ENCODE peak calls at places on chromosomes 2 and 18, in seven cellular contexts. O is H9, T is neuronal stem cell, J is mesendoderm, V is IMR-90, I is H1, X is mesenchymal stem cell. W is an unnamed sample.

GRCh38 chr2:38835015-38835601 is 40.6 kb downstream of the DHX57 start:
- DNase-seq in T (peak), O (no peak), I (no peak), J (peak), V (peak), X (peak), W (peak)

GRCh38 chr18:80238651-80239260 is 8.6 kb downstream of the PARD6G start:
- DNase-seq in I (no peak), X (no peak), O (no peak), V (no peak), T (no peak), J (no peak), W (no peak)

GRCh38 chr2:236711440-236711839 is 141.8 kb downstream of the ACKR3 start:
- DNase-seq in J (no peak), I (no peak), X (no peak), T (no peak), V (no peak), O (no peak), W (no peak)

GRCh38 chr2:201257381-201257940 is 2.9 kb upstream of the CASP8 start:
- DNase-seq in J (peak), O (peak), I (peak), X (no peak), T (no peak), V (peak), W (peak)

GRCh38 chr2:33672896-33673295 is 73.8 kb upstream of the FAM98A start:
- DNase-seq in J (no peak), V (no peak), I (no peak), O (no peak), T (no peak), X (no peak), W (no peak)

GRCh38 chr2:55384786-55385185 is 34.9 kb downstream of the CCDC88A start:
- DNase-seq in O (no peak), X (no peak), I (no peak), T (no peak), V (no peak), J (no peak), W (peak)

GRCh38 chr2:150767924-150768801 is 280.7 kb upstream of the RND3 start:
- DNase-seq in J (no peak), I (no peak), O (no peak), X (peak), V (no peak), T (no peak), W (no peak)

GRCh38 chr2:68031043-68031442 is 31.8 kb downstream of the C1D start:
- DNase-seq in J (no peak), O (no peak), V (peak), X (no peak), I (no peak), T (no peak), W (no peak)

GRCh38 chr2:125224830-125225229 is 1199.7 kb downstream of the CNTNAP5 start:
- DNase-seq in V (no peak), T (no peak), X (no peak), J (peak), I (no peak), O (peak), W (no peak)

GRCh38 chr2:42970151-42970550 is 177.8 kb upstream of the HAAO start:
- DNase-seq in V (peak), T (no peak), O (no peak), J (no peak), I (no peak), X (no peak), W (peak)

GRCh38 chr18:27921904-27922541 is 254.9 kb downstream of the CDH2 start:
- DNase-seq in X (peak), I (no peak), T (no peak), J (peak), V (peak), O (peak), W (peak)

GRCh38 chr2:27027211-27027651 is 5.5 kb upstream of the TMEM214 start:
- DNase-seq in X (no peak), T (no peak), I (no peak), V (no peak), J (no peak), O (no peak), W (no peak)

GRCh38 chr2:27025281-27025800 is 7.4 kb upstream of the TMEM214 start:
- DNase-seq in O (no peak), V (no peak), J (no peak), I (no peak), T (no peak), X (no peak), W (no peak)

GRCh38 chr2:27024188-27024587 is 8.6 kb upstream of the TMEM214 start:
- DNase-seq in V (no peak), J (peak), T (no peak), X (peak), O (peak), I (peak), W (no peak)

GRCh38 chr2:27024812-27025211 is 8.0 kb upstream of the TMEM214 start:
- DNase-seq in X (no peak), T (no peak), V (no peak), O (peak), J (no peak), I (no peak), W (no peak)

DNA sequence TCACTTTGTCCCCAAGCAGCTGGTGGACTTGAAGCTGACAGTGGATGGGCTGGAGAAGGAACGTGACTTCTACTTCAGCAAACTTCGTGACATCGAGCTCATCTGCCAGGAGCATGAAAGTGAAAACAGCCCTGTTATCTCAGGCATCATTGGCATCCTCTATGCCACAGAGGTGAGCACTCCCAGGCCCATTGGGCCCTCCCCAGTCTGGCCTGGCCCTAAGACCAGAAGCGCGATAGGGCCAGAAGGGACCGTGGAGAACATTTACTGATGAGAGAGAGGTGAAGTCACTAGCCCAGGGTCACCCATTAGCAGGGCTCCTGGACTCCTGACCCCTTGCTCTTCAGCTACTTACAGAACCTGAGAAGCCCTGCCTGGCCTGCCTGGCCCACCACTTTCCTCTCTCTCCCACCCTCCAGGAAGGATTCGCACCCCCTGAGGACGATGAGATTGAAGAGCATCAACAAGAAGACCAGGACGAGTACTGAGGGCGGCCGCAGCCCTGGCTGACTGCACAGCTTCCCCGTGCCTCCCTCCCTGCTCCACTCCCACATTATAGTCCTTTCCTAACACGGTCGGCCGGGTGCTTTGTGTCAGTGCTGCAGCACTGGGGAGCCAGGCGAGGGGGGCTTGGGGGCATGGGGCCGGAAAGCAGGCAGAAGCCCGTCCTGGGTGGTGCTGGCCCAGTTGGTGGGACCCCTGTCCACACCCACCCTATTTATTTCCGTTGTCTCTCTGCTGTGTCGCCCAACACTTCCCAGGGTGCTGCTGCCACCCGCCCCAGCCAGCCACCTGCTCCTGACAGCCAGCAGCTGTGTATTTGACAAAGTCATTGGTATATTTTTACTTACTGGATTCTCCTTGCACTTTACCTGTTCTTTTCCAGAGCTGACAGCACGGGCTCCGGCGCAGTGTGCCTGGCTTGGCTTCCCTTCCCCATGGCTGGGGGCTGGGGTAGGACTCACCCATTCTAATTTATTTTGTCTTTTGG is 6.6 kb upstream of the TMEM214 start:
- DNase-seq in V (no peak), T (no peak), O (no peak), I (no peak), J (no peak), X (no peak), W (no peak)
- H2BK120ac ChIP-seq in V (no peak), T (no peak), O (no peak), I (no peak), J (no peak), X (no peak), W (no peak)

GRCh38 chr2:10187661-10188060 is 65.1 kb downstream of the RRM2 start:
- DNase-seq in J (no peak), X (no peak), V (no peak), T (no peak), O (no peak), I (no peak), W (no peak)
- H2BK120ac ChIP-seq in J (no peak), X (no peak), V (no peak), T (no peak), O (no peak), I (no peak), W (no peak)

GRCh38 chr2:127072380-127072779 is 34.6 kb downstream of the BIN1 start:
- DNase-seq in V (no peak), I (no peak), J (no peak), X (no peak), T (no peak), O (no peak), W (no peak)
- H2BK120ac ChIP-seq in V (no peak), I (no peak), J (no peak), X (no peak), T (no peak), O (no peak), W (no peak)

DNA sequence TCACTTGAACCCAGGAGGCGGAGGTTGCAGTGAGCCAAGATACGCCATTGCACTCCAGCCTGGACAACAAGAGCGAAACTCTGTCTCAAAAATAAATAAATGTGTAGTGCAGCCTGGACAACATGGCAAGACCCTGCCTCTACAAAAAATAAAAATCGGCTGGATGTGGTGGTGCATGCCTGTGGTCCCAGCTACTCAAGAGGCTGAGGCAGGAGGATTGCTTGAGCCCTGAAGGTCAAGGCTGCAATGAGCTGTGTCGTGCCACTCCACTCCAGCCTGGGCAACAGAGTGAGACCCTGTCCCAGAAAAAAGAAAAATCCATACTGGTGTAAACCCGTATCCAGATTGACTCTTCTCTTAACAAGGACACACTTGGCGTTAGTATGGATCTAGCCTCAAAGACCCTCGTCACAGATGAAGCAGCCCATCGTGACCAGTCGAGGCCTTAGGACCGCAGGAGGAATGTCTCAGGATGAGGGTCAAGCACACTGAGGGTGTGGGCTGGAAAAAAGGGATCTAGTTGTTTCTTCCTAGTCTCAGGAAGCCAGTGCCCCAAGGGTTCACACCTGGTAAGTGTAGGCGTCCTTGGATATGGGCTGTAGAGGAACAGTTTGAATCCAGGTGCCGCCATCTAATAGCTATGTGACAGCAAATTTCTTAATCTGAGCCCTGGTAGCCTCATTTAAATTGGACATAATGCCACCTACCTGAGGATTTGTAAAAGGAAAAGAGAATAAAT is 4.0 kb upstream of the GPBAR1 start:
- DNase-seq in T (no peak), V (no peak), X (no peak), I (no peak), O (no peak), J (no peak), W (peak)
- H2BK120ac ChIP-seq in T (no peak), V (no peak), X (no peak), I (no peak), O (no peak), J (no peak), W (no peak)

GRCh38 chr2:100358554-100358953 is 36.3 kb upstream of the LONRF2 start:
- DNase-seq in J (no peak), I (no peak), V (no peak), X (no peak), T (no peak), O (no peak), W (no peak)
- H2BK120ac ChIP-seq in J (no peak), I (no peak), V (no peak), X (no peak), T (no peak), O (no peak), W (no peak)

DNA sequence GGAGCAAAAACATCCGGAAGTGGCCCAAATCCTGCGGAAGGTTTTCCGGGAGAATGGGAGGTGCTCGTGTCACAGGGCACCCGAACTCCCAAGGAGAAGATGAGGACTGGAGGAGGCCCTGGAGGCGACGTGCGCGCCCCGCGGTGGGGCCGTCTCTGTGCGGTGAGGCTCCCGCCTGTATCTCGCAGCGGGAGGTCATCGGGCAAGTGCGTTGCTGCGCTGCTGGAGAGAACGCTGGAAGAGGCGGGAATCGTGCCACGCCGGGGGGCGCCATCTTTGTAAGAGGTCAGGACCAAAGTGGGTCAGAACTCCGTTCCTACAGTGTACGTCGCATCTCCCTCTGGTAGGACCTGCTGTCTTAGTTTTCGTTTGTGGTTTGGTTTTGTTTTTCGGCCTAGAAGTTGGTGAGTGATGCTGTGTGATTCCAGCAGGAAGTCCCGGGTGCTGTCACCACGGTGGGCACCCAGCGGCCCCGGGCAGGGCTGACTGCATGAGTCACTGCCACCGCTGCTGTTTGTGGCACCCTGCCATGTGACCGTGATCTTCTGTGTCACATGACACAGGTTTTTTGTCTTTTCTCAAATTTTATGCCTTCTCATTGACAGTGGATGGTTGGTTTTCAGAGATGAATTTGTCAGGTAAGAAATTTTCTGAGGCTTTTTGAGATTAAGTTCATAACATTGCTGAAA is 21.5 kb upstream of the ATP9B start:
- DNase-seq in T (no peak), O (no peak), I (no peak), V (no peak), J (no peak), X (no peak), W (no peak)
- H2BK120ac ChIP-seq in T (no peak), O (no peak), I (no peak), V (no peak), J (no peak), X (no peak), W (no peak)

DNA sequence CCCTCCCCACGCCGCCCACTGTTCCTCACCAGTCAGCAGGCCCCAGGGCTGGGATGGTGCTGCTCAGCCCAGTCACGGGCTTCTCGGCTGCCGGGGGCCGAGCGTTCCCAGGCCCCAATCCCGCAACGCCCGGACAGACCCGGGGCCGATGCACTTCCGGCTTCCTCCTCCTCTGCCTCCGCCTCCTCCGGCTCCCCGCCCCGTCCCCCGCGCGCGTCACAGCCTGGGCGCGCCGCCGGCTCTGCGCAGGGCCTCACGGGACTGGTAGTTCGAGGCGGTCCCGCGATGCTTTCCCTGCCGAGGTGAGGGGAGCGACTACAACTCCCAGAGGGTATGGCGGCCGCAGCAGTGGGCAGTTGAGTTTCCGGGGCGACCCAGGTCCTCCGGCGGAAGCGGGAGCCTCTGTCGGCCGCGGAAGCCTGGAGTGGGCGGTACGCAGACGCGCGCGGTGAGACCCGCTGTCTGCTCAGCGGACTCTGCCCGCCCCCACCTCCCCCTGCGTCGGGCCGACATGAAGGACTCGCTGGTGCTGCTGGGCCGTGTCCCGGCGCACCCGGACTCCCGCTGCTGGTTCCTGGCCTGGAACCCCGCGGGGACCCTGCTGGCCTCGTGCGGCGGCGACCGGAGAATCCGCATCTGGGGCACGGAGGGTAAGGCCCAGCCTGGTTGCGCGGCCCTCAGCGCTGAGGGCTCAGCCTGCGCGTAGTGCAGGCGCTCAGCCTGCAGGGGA is at the start of the genes CIAO1 and TMEM127:
- DNase-seq in X (peak), O (peak), T (peak), I (peak), J (peak), V (peak), W (peak)
- H2BK120ac ChIP-seq in X (no peak), O (no peak), T (no peak), I (no peak), J (no peak), V (peak), W (peak)

GRCh38 chr2:219536967-219537366 is 6.6 kb downstream of the CHPF start:
- DNase-seq in J (no peak), T (no peak), I (no peak), X (no peak), V (no peak), O (no peak), W (no peak)
- H2BK120ac ChIP-seq in J (no peak), T (no peak), I (no peak), X (peak), V (no peak), O (no peak), W (no peak)

DNA sequence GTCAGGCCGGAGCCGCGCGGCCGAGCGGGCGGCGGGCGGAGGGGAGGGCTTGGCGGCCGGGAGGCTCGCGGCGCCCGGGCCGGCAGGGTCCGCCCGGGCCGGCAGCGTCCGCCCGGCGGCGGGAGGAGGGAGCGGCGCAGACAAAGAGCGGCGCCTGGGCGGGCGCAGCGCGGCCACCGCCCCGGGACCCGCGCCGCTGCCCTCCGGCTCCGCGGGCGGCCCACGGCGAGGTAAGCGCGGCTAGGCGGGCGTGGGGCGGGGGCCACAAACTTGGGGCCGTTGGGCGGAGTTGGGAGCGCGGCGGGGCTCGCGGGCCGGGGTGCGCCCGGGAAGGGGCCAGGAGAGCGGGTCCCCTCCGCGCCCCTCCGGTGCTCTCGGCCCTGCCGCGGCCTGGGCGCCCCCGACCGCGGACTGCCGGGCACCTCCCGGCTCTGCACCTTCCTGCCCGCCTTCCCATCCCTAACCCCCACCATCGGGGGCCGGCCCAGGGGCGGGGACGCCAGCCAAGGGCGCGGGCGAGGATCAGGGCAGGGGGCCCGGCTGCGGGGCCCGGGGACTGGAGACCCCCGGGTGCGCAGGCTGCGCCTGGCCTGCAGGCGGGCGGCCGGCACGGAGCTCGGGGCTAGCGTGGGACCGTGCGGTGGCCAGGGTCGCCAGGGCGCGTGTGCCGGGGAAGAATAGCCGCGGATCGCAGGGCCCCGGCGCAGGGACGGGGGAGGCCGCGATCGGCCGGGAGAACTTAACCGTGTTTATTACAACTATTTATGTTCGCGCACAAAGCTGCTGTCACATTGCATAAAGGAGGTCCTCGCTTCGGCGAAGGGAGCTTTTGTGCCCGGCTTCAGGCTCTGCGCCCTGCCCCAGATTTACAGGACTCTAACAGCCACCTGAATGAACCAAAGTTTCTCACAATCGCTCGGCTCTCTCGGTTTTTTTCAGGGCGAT is at the start of gene NCK2:
- DNase-seq in X (peak), J (peak), I (peak), O (no peak), T (peak), V (peak), W (no peak)
- H2BK120ac ChIP-seq in X (peak), J (peak), I (no peak), O (no peak), T (no peak), V (peak), W (peak)